ENCODE peak calls at places on chromosome 14, in five cellular contexts. T is cardiac muscle cell, O is lower leg skin, Q is B cell, L is A549. C is an unnamed sample.

GRCh38 chr14:104865631-104866441 is 768 bp downstream of the CEP170B start:
- DNase-seq in O (peak), L (peak), T (peak), Q (peak), C (peak)

GRCh38 chr14:62819931-62820330 is 225.3 kb downstream of the KCNH5 start:
- DNase-seq in L (no peak), O (no peak), T (no peak), Q (no peak), C (no peak)

GRCh38 chr14:92590941-92591340 is 77.4 kb downstream of the RIN3 start:
- DNase-seq in Q (no peak), T (no peak), O (no peak), L (no peak), C (no peak)

GRCh38 chr14:94773017-94773681 is 3.2 kb upstream of the GSC start:
- DNase-seq in T (peak), Q (no peak), O (no peak), L (no peak), C (no peak)

GRCh38 chr14:76143642-76144041 is 8.1 kb upstream of the GPATCH2L start:
- DNase-seq in O (no peak), T (no peak), Q (no peak), L (no peak), C (no peak)

GRCh38 chr14:101084436-101084826 is 180.9 kb upstream of the RTL1 start:
- DNase-seq in T (no peak), Q (no peak), O (no peak), L (no peak), C (no peak)

GRCh38 chr14:32702571-32702970 is 236.1 kb upstream of the NPAS3 start:
- DNase-seq in T (peak), O (peak), Q (peak), L (no peak), C (no peak)

GRCh38 chr14:67738740-67739504 is 37.2 kb downstream of the RDH12 start:
- DNase-seq in O (peak), L (peak), Q (peak), T (no peak), C (peak)

GRCh38 chr14:74973003-74973614 is 17.7 kb upstream of the PGF start:
- DNase-seq in L (no peak), O (peak), T (no peak), Q (peak), C (no peak)

GRCh38 chr14:77979171-77979570 is 179.3 kb downstream of the ADCK1 start:
- DNase-seq in O (no peak), L (no peak), T (no peak), Q (no peak), C (no peak)

GRCh38 chr14:77980475-77981321 is 180.8 kb downstream of the ADCK1 start:
- DNase-seq in O (no peak), T (peak), L (no peak), Q (no peak), C (no peak)

GRCh38 chr14:77985235-77985634 is 184.9 kb upstream of the NRXN3 start:
- DNase-seq in L (no peak), O (no peak), T (no peak), Q (no peak), C (no peak)

DNA sequence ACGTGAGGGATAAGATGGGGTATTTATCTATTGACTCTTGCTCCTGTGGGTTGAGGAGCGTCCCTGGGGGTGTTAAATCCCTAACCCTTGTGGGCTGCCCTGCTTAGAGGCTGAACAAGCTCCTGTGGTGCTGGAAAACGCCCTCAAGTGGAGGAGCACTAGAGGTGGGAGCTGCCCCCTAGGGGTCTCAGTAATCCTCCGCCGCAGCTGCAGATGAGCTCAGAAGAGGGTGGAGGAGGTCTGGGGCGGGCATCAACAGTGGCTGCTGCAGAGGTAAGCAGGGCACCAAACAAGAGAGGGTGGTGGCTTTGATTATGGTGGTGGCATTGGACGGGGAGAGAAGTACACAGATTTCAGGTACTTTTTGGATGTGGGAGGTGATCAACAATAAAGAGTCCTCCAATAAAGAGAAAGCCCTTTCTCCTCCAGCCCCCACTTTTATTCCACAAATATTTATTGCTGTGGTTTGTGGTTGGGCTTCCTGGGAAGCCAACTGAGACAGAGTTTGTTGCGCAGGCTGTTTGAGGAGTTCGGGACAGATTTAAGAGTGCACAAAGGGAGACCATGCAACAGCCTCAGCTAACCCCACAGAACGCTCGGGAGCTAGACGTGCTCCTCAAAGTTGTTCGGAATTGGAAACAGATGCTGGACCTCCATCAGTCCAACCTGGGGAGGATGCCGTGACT is 179.9 kb downstream of the ADCK1 start:
- DNase-seq in T (peak), O (no peak), Q (no peak), L (peak), C (no peak)
- TF ChIP-seq CTCF in T (no peak), O (no peak), Q (no peak), L (no peak), C (no peak)

DNA sequence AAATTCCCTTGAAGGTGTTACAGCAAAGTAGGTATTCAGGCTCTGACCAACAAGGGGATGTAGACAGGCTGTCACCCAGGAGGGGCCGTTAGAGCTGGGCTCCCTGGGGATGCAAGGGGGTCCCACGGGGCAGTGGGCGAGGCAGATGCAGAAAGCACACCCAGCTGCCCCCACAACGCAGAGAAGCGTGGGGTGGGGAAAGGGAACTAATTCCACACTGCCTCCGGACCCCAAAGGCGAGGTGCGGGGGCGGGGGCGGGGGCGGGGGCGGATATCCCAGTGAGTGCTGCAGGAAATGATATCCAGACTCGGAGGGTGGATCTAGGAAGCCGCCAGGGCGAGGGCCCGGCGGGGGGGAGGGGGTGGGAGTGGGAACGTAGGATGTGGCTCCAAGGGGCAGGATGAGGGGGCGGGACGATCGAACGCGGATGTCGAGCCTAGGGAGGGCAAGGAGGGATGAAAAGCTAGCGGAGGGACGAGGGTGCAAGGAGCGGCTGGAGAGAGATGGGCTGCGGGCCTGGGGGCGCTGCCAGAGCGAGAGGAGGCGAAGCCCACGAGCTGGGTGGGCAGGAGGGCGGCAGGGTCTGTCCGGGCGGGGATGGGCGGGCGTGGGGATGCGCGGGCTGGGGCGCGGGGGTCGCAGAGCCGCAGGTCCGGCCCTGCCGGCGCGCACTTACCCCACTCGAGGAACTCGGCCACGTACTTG is 874 bp downstream of the CDC42BPB start:
- DNase-seq in Q (no peak), L (peak), O (no peak), T (peak), C (peak)
- TF ChIP-seq CTCF in Q (no peak), L (no peak), O (no peak), T (no peak), C (no peak)

GRCh38 chr14:30656190-30656632 is 34.1 kb downstream of the SCFD1 start:
- DNase-seq in T (peak), Q (no peak), L (peak), O (no peak), C (peak)
- TF ChIP-seq CTCF in T (peak), Q (peak), L (peak), O (no peak), C (peak)

DNA sequence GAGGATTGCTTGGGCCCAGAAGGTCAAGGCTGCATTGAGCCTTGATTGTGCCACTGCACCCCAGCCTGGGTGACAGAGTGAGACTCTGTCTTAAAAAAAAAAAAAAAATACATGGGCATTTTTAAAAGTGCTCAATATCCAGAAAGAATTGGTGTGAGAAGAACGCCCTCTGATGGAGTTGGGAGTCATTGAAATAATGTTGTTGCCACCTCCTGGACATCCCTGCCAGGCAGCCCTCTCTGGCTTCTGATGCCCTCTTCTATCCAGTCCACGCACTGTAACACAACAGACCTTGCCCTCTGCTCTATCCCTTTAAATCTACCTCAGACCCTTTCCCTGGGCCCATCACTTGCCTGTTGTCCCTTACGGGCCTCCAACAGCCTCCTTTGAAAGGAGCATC is 4.9 kb downstream of the PTGDR start:
- DNase-seq in T (peak), L (peak), O (no peak), Q (no peak), C (peak)
- TF ChIP-seq CTCF in T (peak), L (peak), O (no peak), Q (peak), C (peak)

DNA sequence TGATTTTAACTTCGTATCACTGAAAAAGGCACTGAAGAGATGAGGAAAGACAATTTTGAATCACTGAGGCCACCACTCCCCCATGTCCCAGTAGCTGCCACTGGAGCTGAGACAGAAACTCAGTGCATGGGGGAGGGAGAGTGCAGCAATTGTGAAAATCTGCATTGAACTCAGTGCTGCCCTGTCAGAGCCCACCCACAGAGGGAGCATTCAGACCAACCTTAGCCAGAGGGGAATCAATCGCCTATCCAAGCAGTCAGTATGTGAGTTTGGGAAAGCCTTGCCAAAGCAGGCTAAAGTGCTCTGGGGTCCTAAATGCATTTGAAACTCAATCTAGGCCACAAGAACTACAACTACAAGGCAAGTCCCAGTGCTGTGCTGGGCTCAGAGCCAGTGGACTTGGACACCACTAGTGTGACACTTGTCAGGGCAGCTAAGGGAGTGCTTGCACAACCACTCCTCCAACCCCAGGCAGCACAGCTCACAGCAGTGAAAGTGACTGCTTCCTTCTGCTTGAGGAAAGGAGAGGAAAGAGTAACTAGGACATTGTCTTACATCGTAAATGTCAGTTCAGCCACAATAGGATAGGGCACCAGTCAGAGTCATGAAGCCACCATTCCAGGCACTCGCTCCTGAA is 13.3 kb downstream of the RNASE3 start:
- DNase-seq in O (no peak), Q (no peak), L (no peak), T (peak), C (no peak)
- TF ChIP-seq CTCF in O (no peak), Q (no peak), L (no peak), T (no peak), C (no peak)

C was measured in HFFc6.